ENCODE peak calls at places on chromosomes 7 and 10, in four cellular contexts. One of them, this sample, is unnamed.

GRCh38 chr7:136009488-136010079 is 32.4 kb upstream of the MTPN start:
- DNase-seq in IMR-90: peak
- DNase-seq in HepG2: peak
- DNase-seq in body of pancreas: no peak
- DNase-seq in this sample: no peak

GRCh38 chr7:128361463-128362441 is at the start of gene PRRT4:
- DNase-seq in body of pancreas: peak
- DNase-seq in IMR-90: no peak
- DNase-seq in HepG2: no peak
- DNase-seq in this sample: peak

GRCh38 chr10:101781984-101782810 is 1.0 kb downstream of the NPM3 start:
- DNase-seq in HepG2: no peak
- DNase-seq in body of pancreas: no peak
- DNase-seq in IMR-90: no peak
- DNase-seq in this sample: no peak

GRCh38 chr10:107091126-107091525 is 73.4 kb downstream of the SORCS1 start:
- DNase-seq in IMR-90: no peak
- DNase-seq in HepG2: no peak
- DNase-seq in body of pancreas: no peak
- DNase-seq in this sample: no peak

GRCh38 chr10:13949844-13950542 is 363.2 kb downstream of the PRPF18 start:
- DNase-seq in HepG2: no peak
- DNase-seq in IMR-90: peak
- DNase-seq in body of pancreas: no peak
- DNase-seq in this sample: no peak

GRCh38 chr7:40306025-40306424 is 171.2 kb downstream of the SUGCT start:
- DNase-seq in IMR-90: no peak
- DNase-seq in body of pancreas: no peak
- DNase-seq in HepG2: no peak
- DNase-seq in this sample: no peak

GRCh38 chr7:131189488-131189887 is 138.2 kb upstream of the MKLN1 start:
- DNase-seq in body of pancreas: no peak
- DNase-seq in HepG2: no peak
- DNase-seq in IMR-90: no peak
- DNase-seq in this sample: no peak

GRCh38 chr10:19256331-19256730 is 207.7 kb downstream of the MALRD1 start:
- DNase-seq in HepG2: no peak
- DNase-seq in body of pancreas: no peak
- DNase-seq in IMR-90: no peak
- DNase-seq in this sample: no peak

GRCh38 chr7:12706900-12707536 is 19.6 kb downstream of the ARL4A start:
- DNase-seq in IMR-90: peak
- DNase-seq in body of pancreas: no peak
- DNase-seq in HepG2: no peak
- DNase-seq in this sample: no peak

GRCh38 chr10:113001599-113002448 is 51.8 kb downstream of the TCF7L2 start:
- DNase-seq in body of pancreas: no peak
- DNase-seq in HepG2: no peak
- DNase-seq in IMR-90: no peak
- DNase-seq in this sample: no peak

GRCh38 chr10:58064714-58065528 is 202.8 kb downstream of the IPMK start:
- DNase-seq in HepG2: peak
- DNase-seq in body of pancreas: no peak
- DNase-seq in IMR-90: peak
- DNase-seq in this sample: no peak

GRCh38 chr7:69190738-69191137 is 407.5 kb upstream of the AUTS2 start:
- DNase-seq in body of pancreas: no peak
- DNase-seq in IMR-90: no peak
- DNase-seq in HepG2: no peak
- DNase-seq in this sample: no peak

GRCh38 chr7:55185941-55186609 is 167.3 kb downstream of the EGFR start:
- DNase-seq in HepG2: peak
- DNase-seq in body of pancreas: no peak
- DNase-seq in IMR-90: peak
- DNase-seq in this sample: no peak

GRCh38 chr10:77290528-77291155 is 347.0 kb downstream of the KCNMA1 start:
- DNase-seq in body of pancreas: no peak
- DNase-seq in HepG2: no peak
- DNase-seq in IMR-90: peak
- DNase-seq in this sample: no peak

GRCh38 chr10:77641788-77642397 is 4.3 kb upstream of the KCNMA1 start:
- DNase-seq in body of pancreas: peak
- DNase-seq in IMR-90: peak
- DNase-seq in HepG2: peak
- DNase-seq in this sample: no peak

GRCh38 chr7:103702454-103702853 is 256.4 kb upstream of the SLC26A5 start:
- DNase-seq in IMR-90: peak
- DNase-seq in HepG2: no peak
- DNase-seq in body of pancreas: no peak
- DNase-seq in this sample: no peak

GRCh38 chr7:41367967-41368882 is 334.7 kb downstream of the INHBA start:
- DNase-seq in HepG2: no peak
- DNase-seq in IMR-90: peak
- DNase-seq in body of pancreas: no peak
- DNase-seq in this sample: no peak

GRCh38 chr7:16648551-16648950 is 2.6 kb downstream of the BZW2 start:
- DNase-seq in HepG2: peak
- DNase-seq in IMR-90: no peak
- DNase-seq in body of pancreas: no peak
- DNase-seq in this sample: no peak

GRCh38 chr10:4617626-4618025 is 208.4 kb upstream of the AKR1E2 start:
- DNase-seq in HepG2: no peak
- DNase-seq in IMR-90: no peak
- DNase-seq in body of pancreas: no peak
- DNase-seq in this sample: no peak

GRCh38 chr10:77393821-77394501 is 243.6 kb downstream of the KCNMA1 start:
- DNase-seq in body of pancreas: no peak
- DNase-seq in HepG2: no peak
- DNase-seq in IMR-90: no peak
- DNase-seq in this sample: no peak

GRCh38 chr10:89981891-89982290 is 280.5 kb downstream of the KIF20B start:
- DNase-seq in body of pancreas: no peak
- DNase-seq in IMR-90: no peak
- DNase-seq in HepG2: no peak
- DNase-seq in this sample: no peak

GRCh38 chr10:103627111-103627892 is 133.8 kb downstream of the NEURL1 start:
- DNase-seq in IMR-90: no peak
- DNase-seq in HepG2: no peak
- DNase-seq in body of pancreas: no peak
- DNase-seq in this sample: no peak

GRCh38 chr10:78025685-78026364 is 3.5 kb downstream of the POLR3A start:
- DNase-seq in IMR-90: peak
- DNase-seq in body of pancreas: no peak
- DNase-seq in HepG2: no peak
- DNase-seq in this sample: no peak

GRCh38 chr7:114835861-114836260 is 86.0 kb upstream of the MDFIC start:
- DNase-seq in body of pancreas: no peak
- DNase-seq in HepG2: no peak
- DNase-seq in IMR-90: no peak
- DNase-seq in this sample: no peak

GRCh38 chr10:100303724-100304319 is 17.3 kb upstream of the BLOC1S2 start:
- DNase-seq in IMR-90: peak
- DNase-seq in body of pancreas: no peak
- DNase-seq in HepG2: peak
- DNase-seq in this sample: no peak

GRCh38 chr10:122333037-122333436 is 41.5 kb upstream of the PLEKHA1 start:
- DNase-seq in IMR-90: no peak
- DNase-seq in HepG2: no peak
- DNase-seq in body of pancreas: no peak
- DNase-seq in this sample: no peak

GRCh38 chr10:49272251-49273081 is 26.5 kb upstream of the C10orf71 start:
- DNase-seq in HepG2: no peak
- DNase-seq in body of pancreas: no peak
- DNase-seq in IMR-90: peak
- DNase-seq in this sample: no peak

GRCh38 chr7:45033261-45033930 is 33.4 kb downstream of the CCM2 start:
- DNase-seq in HepG2: no peak
- DNase-seq in body of pancreas: no peak
- DNase-seq in IMR-90: peak
- DNase-seq in this sample: no peak

GRCh38 chr7:2754086-2754485 is 66.1 kb downstream of the AMZ1 start:
- DNase-seq in body of pancreas: no peak
- DNase-seq in HepG2: no peak
- DNase-seq in IMR-90: no peak
- DNase-seq in this sample: no peak

GRCh38 chr7:2753148-2753547 is 65.1 kb downstream of the AMZ1 start:
- DNase-seq in HepG2: no peak
- DNase-seq in body of pancreas: no peak
- DNase-seq in IMR-90: no peak
- DNase-seq in this sample: no peak

GRCh38 chr7:2757904-2758672 is 70.1 kb downstream of the AMZ1 start:
- DNase-seq in body of pancreas: peak
- DNase-seq in HepG2: peak
- DNase-seq in IMR-90: peak
- DNase-seq in this sample: peak

GRCh38 chr7:2757361-2757903 is 69.4 kb downstream of the AMZ1 start:
- DNase-seq in IMR-90: no peak
- DNase-seq in HepG2: no peak
- DNase-seq in body of pancreas: peak
- DNase-seq in this sample: peak

GRCh38 chr7:2754912-2755311 is 66.9 kb downstream of the AMZ1 start:
- DNase-seq in HepG2: no peak
- DNase-seq in IMR-90: no peak
- DNase-seq in body of pancreas: no peak
- DNase-seq in this sample: no peak
- TF ChIP-seq POLR2A in HepG2: no peak
- TF ChIP-seq POLR2A in IMR-90: no peak
- TF ChIP-seq POLR2A in body of pancreas: no peak
- TF ChIP-seq POLR2A in this sample: no peak

GRCh38 chr7:148105853-148106252 is 484.7 kb upstream of the C7orf33 start:
- DNase-seq in body of pancreas: no peak
- DNase-seq in IMR-90: no peak
- DNase-seq in HepG2: no peak
- DNase-seq in this sample: no peak
- TF ChIP-seq POLR2A in body of pancreas: no peak
- TF ChIP-seq POLR2A in IMR-90: no peak
- TF ChIP-seq POLR2A in HepG2: no peak
- TF ChIP-seq POLR2A in this sample: no peak

GRCh38 chr7:120989571-120990220 is 1.2 kb downstream of the CPED1 start:
- DNase-seq in body of pancreas: no peak
- DNase-seq in HepG2: no peak
- DNase-seq in IMR-90: peak
- DNase-seq in this sample: peak
- TF ChIP-seq POLR2A in body of pancreas: no peak
- TF ChIP-seq POLR2A in HepG2: no peak
- TF ChIP-seq POLR2A in IMR-90: peak
- TF ChIP-seq POLR2A in this sample: no peak

DNA sequence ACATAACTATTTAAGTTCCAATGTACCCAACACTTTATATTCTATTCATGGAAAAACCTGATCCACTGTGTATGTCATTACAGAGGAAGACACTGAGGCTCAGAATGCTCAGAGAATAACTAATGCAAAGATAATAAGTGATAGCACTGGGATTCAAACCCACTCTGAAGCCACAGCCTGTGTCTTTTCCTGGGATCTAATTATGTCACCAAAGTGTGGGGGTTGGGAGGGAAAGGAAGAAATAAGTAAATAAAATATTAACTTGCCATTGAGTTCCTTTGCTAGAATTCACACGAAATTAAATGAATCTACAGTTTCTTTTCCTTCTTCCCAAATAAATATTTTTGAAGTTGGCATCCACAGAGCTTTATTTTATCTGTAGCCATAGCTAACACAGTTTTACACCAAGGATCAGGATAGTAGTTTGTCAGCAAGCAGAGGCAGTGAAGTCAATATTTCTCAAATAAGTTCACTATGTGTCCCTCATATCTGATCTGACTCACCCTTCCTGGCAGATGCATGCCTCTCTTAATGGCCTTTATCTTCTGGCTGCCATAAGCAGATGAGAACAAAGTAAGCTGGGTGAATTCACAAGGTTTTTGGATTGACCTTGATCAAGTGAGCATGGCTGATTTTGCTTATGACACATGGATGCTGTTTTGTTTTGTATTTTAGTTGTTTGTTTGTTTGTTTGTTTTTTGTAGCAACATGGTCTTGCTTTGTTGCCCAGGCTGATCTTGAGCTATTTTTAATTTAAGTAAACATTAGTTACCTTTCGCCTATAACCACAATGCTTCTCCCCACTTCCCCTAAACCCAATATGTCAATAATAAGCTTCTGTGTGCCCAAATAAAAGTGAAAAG is 6.3 kb downstream of the RAPGEF5 start:
- DNase-seq in body of pancreas: peak
- DNase-seq in HepG2: peak
- DNase-seq in IMR-90: peak
- DNase-seq in this sample: no peak
- TF ChIP-seq POLR2A in body of pancreas: no peak
- TF ChIP-seq POLR2A in HepG2: no peak
- TF ChIP-seq POLR2A in IMR-90: no peak
- TF ChIP-seq POLR2A in this sample: no peak

GRCh38 chr10:26737730-26738129 is 40.2 kb downstream of the PDSS1 start:
- DNase-seq in HepG2: no peak
- DNase-seq in IMR-90: peak
- DNase-seq in body of pancreas: no peak
- DNase-seq in this sample: no peak

GRCh38 chr10:26738354-26738753 is 40.9 kb downstream of the PDSS1 start:
- DNase-seq in HepG2: peak
- DNase-seq in body of pancreas: no peak
- DNase-seq in IMR-90: no peak
- DNase-seq in this sample: no peak

GRCh38 chr10:26735435-26735834 is 37.9 kb downstream of the PDSS1 start:
- DNase-seq in IMR-90: no peak
- DNase-seq in HepG2: no peak
- DNase-seq in body of pancreas: no peak
- DNase-seq in this sample: no peak

GRCh38 chr10:26741368-26741767 is 43.9 kb downstream of the PDSS1 start:
- DNase-seq in HepG2: no peak
- DNase-seq in body of pancreas: no peak
- DNase-seq in IMR-90: no peak
- DNase-seq in this sample: no peak

GRCh38 chr10:26739087-26739631 is 41.7 kb downstream of the PDSS1 start:
- DNase-seq in body of pancreas: no peak
- DNase-seq in IMR-90: no peak
- DNase-seq in HepG2: no peak
- DNase-seq in this sample: no peak
- TF ChIP-seq POLR2A in body of pancreas: no peak
- TF ChIP-seq POLR2A in IMR-90: no peak
- TF ChIP-seq POLR2A in HepG2: no peak
- TF ChIP-seq POLR2A in this sample: no peak

GRCh38 chr10:116742367-116743265 is at the start of gene HSPA12A:
- DNase-seq in IMR-90: peak
- DNase-seq in HepG2: no peak
- DNase-seq in body of pancreas: peak
- DNase-seq in this sample: peak
- TF ChIP-seq POLR2A in IMR-90: peak
- TF ChIP-seq POLR2A in HepG2: no peak
- TF ChIP-seq POLR2A in body of pancreas: peak
- TF ChIP-seq POLR2A in this sample: peak

This sample was measured in ovary.